ENCODE peak calls at places on chromosomes 1 and 21, in six cellular contexts. One of them, this sample, is unnamed.
A peak's percentile ranks its signal among the peaks of the same experiment; 100 is the strongest.

GRCh38 chr1:12728391-12728790 is 12.5 kb downstream of the AADACL3 start:
- DNase-seq in H1: no peak
- DNase-seq in MM.1S: no peak
- DNase-seq in uterus: no peak
- DNase-seq in esophagus squamous epithelium: no peak
- DNase-seq in IMR-90: no peak
- DNase-seq in this sample: no peak

GRCh38 chr1:109668123-109668800 is 405 bp downstream of the GSTM2 start:
- DNase-seq in H1: no peak
- DNase-seq in MM.1S: no peak
- DNase-seq in uterus: no peak
- DNase-seq in esophagus squamous epithelium: no peak
- DNase-seq in IMR-90: peak; percentile 0
- DNase-seq in this sample: no peak

GRCh38 chr1:220473440-220473839 is 54.5 kb upstream of the MARK1 start:
- DNase-seq in H1: no peak
- DNase-seq in MM.1S: no peak
- DNase-seq in uterus: no peak
- DNase-seq in esophagus squamous epithelium: no peak
- DNase-seq in IMR-90: no peak
- DNase-seq in this sample: no peak

GRCh38 chr1:91754348-91754747 is 131.6 kb downstream of the TGFBR3 start:
- DNase-seq in H1: no peak
- DNase-seq in MM.1S: no peak
- DNase-seq in uterus: no peak
- DNase-seq in esophagus squamous epithelium: no peak
- DNase-seq in IMR-90: peak; percentile 79
- DNase-seq in this sample: no peak

GRCh38 chr1:182680901-182681300 is 3.5 kb downstream of the RGS8 start:
- DNase-seq in H1: no peak
- DNase-seq in MM.1S: no peak
- DNase-seq in uterus: no peak
- DNase-seq in esophagus squamous epithelium: no peak
- DNase-seq in IMR-90: no peak
- DNase-seq in this sample: no peak

GRCh38 chr1:3674100-3675094 is 22.1 kb downstream of the TP73 start:
- DNase-seq in H1: no peak
- DNase-seq in MM.1S: no peak
- DNase-seq in uterus: no peak
- DNase-seq in esophagus squamous epithelium: no peak
- DNase-seq in IMR-90: no peak
- DNase-seq in this sample: peak; percentile 88

GRCh38 chr1:60878323-60878722 is 204.0 kb upstream of the NFIA start:
- DNase-seq in H1: no peak
- DNase-seq in MM.1S: no peak
- DNase-seq in uterus: no peak
- DNase-seq in esophagus squamous epithelium: no peak
- DNase-seq in IMR-90: no peak
- DNase-seq in this sample: no peak

GRCh38 chr1:51636765-51637522 is 20.1 kb downstream of the OSBPL9 start:
- DNase-seq in H1: no peak
- DNase-seq in MM.1S: no peak
- DNase-seq in uterus: peak; percentile 84
- DNase-seq in esophagus squamous epithelium: no peak
- DNase-seq in IMR-90: peak; percentile 91
- DNase-seq in this sample: no peak

GRCh38 chr1:188782220-188782841 is 1695.3 kb downstream of the BRINP3 start:
- DNase-seq in H1: peak; percentile 23
- DNase-seq in MM.1S: peak; percentile 70
- DNase-seq in uterus: no peak
- DNase-seq in esophagus squamous epithelium: no peak
- DNase-seq in IMR-90: peak; percentile 51
- DNase-seq in this sample: peak; percentile 78

GRCh38 chr1:62208970-62209369 is 14.3 kb downstream of the L1TD1 start:
- DNase-seq in H1: no peak
- DNase-seq in MM.1S: no peak
- DNase-seq in uterus: no peak
- DNase-seq in esophagus squamous epithelium: no peak
- DNase-seq in IMR-90: no peak
- DNase-seq in this sample: peak; percentile 12

GRCh38 chr1:154696001-154696400 is 88.0 kb upstream of the ADAR start:
- DNase-seq in H1: no peak
- DNase-seq in MM.1S: no peak
- DNase-seq in uterus: no peak
- DNase-seq in esophagus squamous epithelium: no peak
- DNase-seq in IMR-90: no peak
- DNase-seq in this sample: no peak
- TF ChIP-seq CTCF in H1: peak; percentile 32
- TF ChIP-seq CTCF in MM.1S: peak; percentile 6
- TF ChIP-seq CTCF in uterus: peak; percentile 25
- TF ChIP-seq CTCF in esophagus squamous epithelium: no peak
- TF ChIP-seq CTCF in IMR-90: peak; percentile 36
- TF ChIP-seq CTCF in this sample: peak; percentile 63

DNA sequence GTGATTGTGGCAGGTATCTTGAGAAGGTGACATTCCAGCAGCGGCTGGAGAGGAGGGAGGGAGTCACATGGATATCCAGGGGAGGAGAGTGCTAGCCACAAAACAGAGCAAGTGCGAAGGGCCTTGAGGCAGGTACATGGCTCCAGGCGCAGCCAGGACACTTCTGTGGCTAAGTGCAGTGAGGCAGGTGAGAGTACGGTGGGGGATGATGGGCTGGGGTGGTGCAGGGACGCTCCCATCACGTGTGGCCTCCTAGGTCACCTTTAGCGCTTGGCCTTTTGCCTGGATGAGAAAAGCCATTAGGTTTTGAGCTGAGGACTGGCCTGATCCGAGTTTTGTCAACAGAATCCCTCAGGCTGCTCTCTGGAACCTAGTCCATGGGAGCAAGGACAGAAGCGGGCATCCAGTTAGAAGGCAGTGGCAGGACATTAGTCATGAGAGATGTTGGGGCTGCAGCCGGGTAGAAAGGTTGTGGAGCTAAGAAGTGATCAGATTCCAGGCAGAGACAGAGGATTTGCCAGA is 31.6 kb downstream of the SMYD2 start:
- DNase-seq in H1: no peak
- DNase-seq in MM.1S: no peak
- DNase-seq in uterus: no peak
- DNase-seq in esophagus squamous epithelium: no peak
- DNase-seq in IMR-90: no peak
- DNase-seq in this sample: peak; percentile 83
- H3K36me3 ChIP-seq in H1: no peaks in the 10 kb centered on the region
- H3K36me3 ChIP-seq in MM.1S: no peaks in the 10 kb centered on the region
- H3K36me3 ChIP-seq in uterus: no peaks in the 10 kb centered on the region
- H3K36me3 ChIP-seq in esophagus squamous epithelium: no peaks in the 10 kb centered on the region
- H3K36me3 ChIP-seq in IMR-90: no peaks in the 10 kb centered on the region
- H3K36me3 ChIP-seq in this sample: no peaks in the 10 kb centered on the region

GRCh38 chr21:41876928-41877652 is 2.1 kb downstream of the PRDM15 start:
- DNase-seq in H1: no peak
- DNase-seq in MM.1S: no peak
- DNase-seq in uterus: no peak
- DNase-seq in esophagus squamous epithelium: no peak
- DNase-seq in IMR-90: no peak
- DNase-seq in this sample: peak; percentile 32
- TF ChIP-seq CTCF in H1: no peak
- TF ChIP-seq CTCF in MM.1S: no peak
- TF ChIP-seq CTCF in uterus: no peak
- TF ChIP-seq CTCF in esophagus squamous epithelium: no peak
- TF ChIP-seq CTCF in IMR-90: no peak
- TF ChIP-seq CTCF in this sample: no peak

GRCh38 chr1:160207751-160208150 is 2.6 kb downstream of the PEA15 start:
- DNase-seq in H1: no peak
- DNase-seq in MM.1S: no peak
- DNase-seq in uterus: no peak
- DNase-seq in esophagus squamous epithelium: no peak
- DNase-seq in IMR-90: no peak
- DNase-seq in this sample: no peak
- H3K36me3 ChIP-seq in H1: peaks cover 2% of the 10 kb centered on the region
- H3K36me3 ChIP-seq in MM.1S: no peaks in the 10 kb centered on the region
- H3K36me3 ChIP-seq in uterus: no peaks in the 10 kb centered on the region
- H3K36me3 ChIP-seq in esophagus squamous epithelium: peaks cover 14% of the 10 kb centered on the region
- H3K36me3 ChIP-seq in IMR-90: peaks cover 47% of the 10 kb centered on the region
- H3K36me3 ChIP-seq in this sample: peaks cover 33% of the 10 kb centered on the region

GRCh38 chr1:202170726-202171125 is 10.3 kb upstream of the PTPN7 start:
- DNase-seq in H1: no peak
- DNase-seq in MM.1S: no peak
- DNase-seq in uterus: no peak
- DNase-seq in esophagus squamous epithelium: no peak
- DNase-seq in IMR-90: no peak
- DNase-seq in this sample: no peak
- TF ChIP-seq CTCF in H1: no peak
- TF ChIP-seq CTCF in MM.1S: no peak
- TF ChIP-seq CTCF in uterus: no peak
- TF ChIP-seq CTCF in esophagus squamous epithelium: no peak
- TF ChIP-seq CTCF in IMR-90: no peak
- TF ChIP-seq CTCF in this sample: no peak

This sample was measured in endodermal cell.